ENCODE peak calls at places on chromosomes 3 and 15, in seven cellular contexts. L, F, D, G, A, S and E are unnamed samples.

GRCh38 chr15:99925661-99926461 is 192.6 kb upstream of the LYSMD4 start:
- DNase-seq in F (peak; percentile 80), G (peak; percentile 58), D (no peak), A (no peak), S (no peak), L (no peak), E (no peak)

GRCh38 chr3:96753124-96753523 is 61.3 kb upstream of the EPHA6 start:
- DNase-seq in F (no peak), S (no peak), L (no peak), G (no peak), D (no peak), A (no peak), E (no peak)

GRCh38 chr3:43178891-43179366 is 73.0 kb upstream of the POMGNT2 start:
- DNase-seq in L (peak; percentile 65), A (no peak), G (no peak), F (no peak), D (peak; percentile 93), S (no peak), E (no peak)

GRCh38 chr3:55659023-55659355 is 171.9 kb upstream of the WNT5A start:
- DNase-seq in S (no peak), G (no peak), D (no peak), F (no peak), A (no peak), L (no peak), E (no peak)

GRCh38 chr15:85579011-85579701 is 198.8 kb downstream of the AKAP13 start:
- DNase-seq in F (no peak), D (no peak), G (no peak), S (no peak), A (no peak), L (peak; percentile 69), E (no peak)

GRCh38 chr3:172384836-172385235 is 63.4 kb downstream of the GHSR start:
- DNase-seq in F (no peak), G (no peak), L (no peak), S (no peak), A (no peak), D (no peak), E (no peak)

GRCh38 chr3:158727499-158728377 is 4.5 kb downstream of the RARRES1 start:
- DNase-seq in L (peak; percentile 71), A (no peak), S (no peak), G (peak; percentile 48), F (no peak), D (peak; percentile 59), E (peak; percentile 42)

GRCh38 chr3:115341208-115341607 is 194.1 kb upstream of the ZBTB20 start:
- DNase-seq in F (no peak), A (no peak), G (no peak), D (peak; percentile 97), L (peak; percentile 34), S (no peak), E (no peak)

GRCh38 chr15:55897560-55898336 is 95.7 kb downstream of the NEDD4 start:
- DNase-seq in S (no peak), A (no peak), L (no peak), F (no peak), G (no peak), D (peak; percentile 51), E (no peak)

GRCh38 chr3:152968388-152969024 is 133.6 kb downstream of the P2RY1 start:
- DNase-seq in D (peak; percentile 70), A (peak; percentile 30), G (no peak), S (no peak), F (no peak), L (no peak), E (no peak)

GRCh38 chr3:120438971-120439370 is 11.8 kb downstream of the FSTL1 start:
- DNase-seq in D (peak; percentile 51), A (peak; percentile 74), L (no peak), G (no peak), S (no peak), F (no peak), E (peak; percentile 76)

GRCh38 chr3:71542548-71543370 is 40.8 kb downstream of the FOXP1 start:
- DNase-seq in F (no peak), A (peak; percentile 48), L (peak; percentile 98), D (peak; percentile 39), S (peak; percentile 27), G (peak; percentile 37), E (no peak)

GRCh38 chr15:56917652-56918045 is 795 bp upstream of the TCF12 start:
- DNase-seq in D (no peak), F (no peak), S (no peak), A (no peak), G (no peak), L (no peak), E (no peak)

GRCh38 chr15:81029416-81030367 is 29.0 kb downstream of the TLNRD1 start:
- DNase-seq in F (no peak), D (peak; percentile 50), A (no peak), G (no peak), S (no peak), L (peak; percentile 64), E (no peak)

GRCh38 chr3:24185738-24186384 is 240.8 kb downstream of the NR1D2 start:
- DNase-seq in L (no peak), F (no peak), S (no peak), D (peak; percentile 64), G (peak; percentile 15), A (peak; percentile 22), E (peak; percentile 39)

GRCh38 chr3:111768571-111769100 is 90.4 kb upstream of the PHLDB2 start:
- DNase-seq in A (peak; percentile 74), D (peak; percentile 100), F (no peak), G (no peak), S (no peak), L (no peak), E (peak; percentile 77)

GRCh38 chr3:12773724-12774105 is 14.7 kb upstream of the TMEM40 start:
- DNase-seq in D (no peak), S (no peak), G (no peak), L (no peak), A (no peak), F (no peak), E (no peak)

GRCh38 chr15:42679285-42680141 is 57.4 kb downstream of the CDAN1 start:
- DNase-seq in L (peak; percentile 22), F (no peak), S (no peak), D (no peak), A (no peak), G (no peak), E (no peak)

GRCh38 chr3:60588806-60589205 is 662.4 kb downstream of the FHIT start:
- DNase-seq in L (no peak), S (no peak), D (peak; percentile 90), G (no peak), F (no peak), A (no peak), E (no peak)

GRCh38 chr3:4907647-4908046 is 71.6 kb upstream of the BHLHE40 start:
- DNase-seq in A (no peak), L (no peak), G (no peak), D (no peak), F (no peak), S (no peak), E (no peak)

GRCh38 chr3:149507491-149508324 is 33.2 kb downstream of the TM4SF4 start:
- DNase-seq in F (no peak), L (peak; percentile 81), D (peak; percentile 70), G (no peak), A (no peak), S (no peak), E (no peak)

GRCh38 chr3:152386208-152386607 is 117.5 kb downstream of the MBNL1 start:
- DNase-seq in F (no peak), S (no peak), A (no peak), L (no peak), D (no peak), G (no peak), E (no peak)

GRCh38 chr3:149638401-149639092 is 19.3 kb downstream of the WWTR1 start:
- DNase-seq in D (no peak), L (no peak), A (no peak), G (no peak), S (no peak), F (no peak), E (no peak)